ENCODE peak calls at places on chromosome 2, in six cellular contexts. O, A, J, K, I and V are unnamed samples.

GRCh38 chr2:234401376-234401775 is 95.5 kb downstream of the ARL4C start:
- DNase-seq in O (no peak), A (no peak), J (no peak), K (no peak), I (no peak), V (no peak)

GRCh38 chr2:107635883-107636282 is 190.8 kb upstream of the RGPD4 start:
- DNase-seq in O (peak; percentile 90), A (no peak), J (no peak), K (peak; percentile 80), I (no peak), V (peak; percentile 53)

GRCh38 chr2:215410932-215411285 is 25.0 kb downstream of the FN1 start:
- DNase-seq in O (peak; percentile 97), A (peak; percentile 78), J (no peak), K (peak; percentile 97), I (no peak), V (peak; percentile 50)

GRCh38 chr2:120989911-120990441 is 254.3 kb downstream of the GLI2 start:
- DNase-seq in O (no peak), A (no peak), J (no peak), K (no peak), I (no peak), V (no peak)

GRCh38 chr2:165627463-165627862 is 158.0 kb downstream of the CSRNP3 start:
- DNase-seq in O (peak; percentile 42), A (no peak), J (no peak), K (peak; percentile 43), I (no peak), V (no peak)

GRCh38 chr2:96144481-96145027 is 686 bp downstream of the DUSP2 start:
- DNase-seq in O (no peak), A (no peak), J (no peak), K (peak; percentile 11), I (no peak), V (no peak)

GRCh38 chr2:209523778-209524362 is 100.0 kb downstream of the MAP2 start:
- DNase-seq in O (peak; percentile 75), A (peak; percentile 16), J (no peak), K (peak; percentile 45), I (no peak), V (no peak)

GRCh38 chr2:121427187-121427689 is 103.4 kb upstream of the RNU4ATAC start:
- DNase-seq in O (no peak), A (no peak), J (no peak), K (no peak), I (no peak), V (no peak)

GRCh38 chr2:65420712-65421431 is 11.5 kb downstream of the SPRED2 start:
- DNase-seq in O (peak; percentile 79), A (no peak), J (no peak), K (peak; percentile 83), I (no peak), V (peak; percentile 38)

GRCh38 chr2:233892793-233893192 is 24.4 kb upstream of the TRPM8 start:
- DNase-seq in O (no peak), A (no peak), J (no peak), K (peak; percentile 26), I (no peak), V (no peak)

GRCh38 chr2:23649819-23650218 is 264.8 kb downstream of the KLHL29 start:
- DNase-seq in O (peak; percentile 91), A (no peak), J (no peak), K (no peak), I (no peak), V (peak; percentile 48)

GRCh38 chr2:2662037-2662846 is 331.2 kb upstream of the MYT1L start:
- DNase-seq in O (no peak), A (no peak), J (no peak), K (no peak), I (peak; percentile 11), V (no peak)

GRCh38 chr2:233428008-233428407 is 73.7 kb downstream of the DGKD start:
- DNase-seq in O (no peak), A (no peak), J (no peak), K (no peak), I (no peak), V (no peak)

GRCh38 chr2:128788636-128789220 is 470.1 kb upstream of the HS6ST1 start:
- DNase-seq in O (no peak), A (no peak), J (no peak), K (no peak), I (no peak), V (no peak)

GRCh38 chr2:188909036-188909435 is 65.1 kb upstream of the COL3A1 start:
- DNase-seq in O (no peak), A (no peak), J (no peak), K (no peak), I (no peak), V (no peak)

GRCh38 chr2:110813896-110814295 is 81.5 kb downstream of the ACOXL start:
- DNase-seq in O (peak; percentile 50), A (no peak), J (no peak), K (no peak), I (no peak), V (no peak)

GRCh38 chr2:156333951-156334495 is 1.5 kb upstream of the NR4A2 start:
- DNase-seq in O (no peak), A (no peak), J (peak; percentile 75), K (no peak), I (peak; percentile 53), V (no peak)

GRCh38 chr2:64165696-64166095 is 21.5 kb upstream of the PELI1 start:
- DNase-seq in O (peak; percentile 42), A (no peak), J (no peak), K (no peak), I (no peak), V (no peak)

GRCh38 chr2:56505885-56506284 is 322.1 kb downstream of the CCDC85A start:
- DNase-seq in O (peak; percentile 6), A (no peak), J (no peak), K (no peak), I (no peak), V (no peak)

GRCh38 chr2:46831037-46831868 is 84.4 kb downstream of the MCFD2 start:
- DNase-seq in O (peak; percentile 85), A (no peak), J (no peak), K (peak; percentile 39), I (no peak), V (no peak)

GRCh38 chr2:196171946-196172345 is 568 bp upstream of the STK17B start:
- DNase-seq in O (no peak), A (no peak), J (no peak), K (no peak), I (no peak), V (no peak)

GRCh38 chr2:132911726-132912724 is 242.0 kb upstream of the LYPD1 start:
- DNase-seq in O (no peak), A (no peak), J (no peak), K (no peak), I (peak; percentile 1), V (no peak)

GRCh38 chr2:83196225-83196624 is 1262.9 kb downstream of the SUCLG1 start:
- DNase-seq in O (peak; percentile 64), A (peak; percentile 5), J (no peak), K (peak; percentile 73), I (no peak), V (no peak)